ENCODE peak calls at places on chromosomes 4 and X, in nine cellular contexts. C is fibroblast of lung, M is stomach, Y is kidney epithelial cell, I is HFF-Myc, K is progenitor cell of endocrine pancreas, P is RWPE1, A is breast epithelium, J is osteoblast. X is an unnamed sample.

GRCh38 chrX:123962006-123962485 is 540 bp downstream of the STAG2 start:
- DNase-seq in C (no peak), M (no peak), Y (no peak), I (no peak), K (no peak), P (no peak), A (no peak), J (no peak), X (no peak)

GRCh38 chrX:141405878-141406492 is 163.7 kb upstream of the SPANXC start:
- DNase-seq in C (peak; percentile 84), M (no peak), Y (peak; percentile 38), I (peak; percentile 41), K (no peak), P (peak; percentile 57), A (no peak), J (peak; percentile 73), X (peak; percentile 78)

GRCh38 chrX:17779434-17779833 is 42.1 kb downstream of the SCML1 start:
- DNase-seq in C (no peak), M (no peak), Y (no peak), I (no peak), K (no peak), P (no peak), A (no peak), J (no peak), X (no peak)

GRCh38 chr4:16225681-16225995 is 633 bp downstream of the TAPT1 start:
- DNase-seq in C (peak; percentile 7), M (no peak), Y (no peak), I (no peak), K (no peak), P (no peak), A (no peak), J (peak; percentile 60), X (no peak)

GRCh38 chr4:168593399-168593798 is 96.5 kb downstream of the PALLD start:
- DNase-seq in C (peak; percentile 80), M (no peak), Y (no peak), I (no peak), K (no peak), P (no peak), A (no peak), J (no peak), X (no peak)

GRCh38 chr4:177235026-177235425 is 74.6 kb upstream of the NEIL3 start:
- DNase-seq in C (peak; percentile 94), M (no peak), Y (no peak), I (no peak), K (no peak), P (no peak), A (no peak), J (no peak), X (peak; percentile 48)

GRCh38 chr4:55820260-55820659 is 670 bp downstream of the EXOC1L start:
- DNase-seq in C (no peak), M (no peak), Y (no peak), I (no peak), K (no peak), P (no peak), A (no peak), J (no peak), X (no peak)

GRCh38 chr4:66574145-66574978 is 904.1 kb upstream of the EPHA5 start:
- DNase-seq in C (peak; percentile 95), M (no peak), Y (no peak), I (no peak), K (no peak), P (no peak), A (no peak), J (no peak), X (peak; percentile 89)

DNA sequence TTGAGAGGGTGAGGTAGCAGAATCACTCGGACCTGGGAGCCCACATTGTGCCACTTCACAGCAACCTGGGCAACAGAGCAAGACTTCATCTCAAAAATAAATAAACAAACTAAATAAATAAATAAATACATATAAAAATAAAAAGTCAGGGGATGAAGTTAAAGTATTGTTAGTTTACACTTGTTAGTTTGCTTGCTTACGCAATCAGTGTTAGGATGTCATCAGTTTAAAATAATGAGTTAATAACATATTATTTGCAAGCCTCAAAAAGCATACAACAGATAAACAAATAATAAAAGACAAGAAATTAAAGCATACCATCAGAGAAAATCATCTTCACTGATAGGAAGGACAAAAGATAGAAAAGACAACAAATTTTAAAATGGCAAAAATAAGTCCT is 891.1 kb upstream of the PCDH7 start:
- DNase-seq in C (no peak), M (no peak), Y (no peak), I (no peak), K (no peak), P (no peak), A (no peak), J (no peak), X (no peak)
- TF ChIP-seq CTCF in C (no peak), M (no peak), Y (no peak), I (no peak), K (no peak), P (no peak), A (no peak), J (no peak), X (no peak)

GRCh38 chrX:121579016-121579760 is 531.8 kb downstream of the GLUD2 start:
- DNase-seq in C (peak; percentile 4), M (no peak), Y (no peak), I (peak; percentile 0), K (no peak), P (no peak), A (no peak), J (no peak), X (peak; percentile 2)
- TF ChIP-seq CTCF in C (no peak), M (no peak), Y (peak; percentile 35), I (no peak), K (peak; percentile 58), P (peak; percentile 7), A (no peak), J (peak; percentile 18), X (peak; percentile 19)

GRCh38 chr4:145181091-145181501 is 707 bp upstream of the OTUD4 start:
- DNase-seq in C (no peak), M (no peak), Y (no peak), I (no peak), K (no peak), P (no peak), A (no peak), J (no peak), X (no peak)

GRCh38 chr4:145179201-145179860 is 1.1 kb downstream of the OTUD4 start:
- DNase-seq in C (peak; percentile 62), M (peak; percentile 79), Y (no peak), I (no peak), K (peak; percentile 32), P (peak; percentile 50), A (no peak), J (peak; percentile 94), X (peak; percentile 62)

GRCh38 chr4:145182212-145182611 is 1.8 kb upstream of the OTUD4 start:
- DNase-seq in C (no peak), M (no peak), Y (no peak), I (no peak), K (no peak), P (no peak), A (no peak), J (no peak), X (no peak)

GRCh38 chr4:145178740-145179139 is 1.6 kb downstream of the OTUD4 start:
- DNase-seq in C (no peak), M (no peak), Y (no peak), I (no peak), K (no peak), P (no peak), A (no peak), J (peak; percentile 19), X (no peak)

GRCh38 chr4:145180298-145181090 is at the start of gene OTUD4:
- DNase-seq in C (peak; percentile 98), M (peak; percentile 97), Y (peak; percentile 86), I (peak; percentile 75), K (peak; percentile 93), P (peak; percentile 90), A (peak; percentile 91), J (peak; percentile 99), X (peak; percentile 98)
- TF ChIP-seq CTCF in C (no peak), M (no peak), Y (peak; percentile 27), I (no peak), K (peak; percentile 31), P (peak; percentile 35), A (peak; percentile 9), J (no peak), X (peak; percentile 13)

DNA sequence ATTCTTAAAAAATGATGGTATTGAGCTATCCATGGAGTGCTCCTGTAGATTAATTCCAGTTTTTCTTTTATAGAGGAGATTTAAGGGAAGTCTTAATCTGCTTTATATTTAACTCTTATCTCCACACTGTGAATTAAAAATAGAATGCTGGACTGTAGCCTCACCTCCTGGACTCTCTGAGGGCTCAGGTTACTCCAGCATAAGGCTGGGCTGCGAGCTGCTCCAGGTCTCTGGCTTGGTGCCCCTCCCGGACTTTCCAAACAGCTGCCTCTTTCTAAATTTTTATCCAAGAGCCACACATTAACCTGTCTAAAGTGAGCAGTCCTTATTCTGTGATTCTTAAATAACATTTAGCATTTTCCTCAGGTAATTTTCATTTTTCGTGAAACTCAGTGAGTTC is 218.7 kb upstream of the JADE1 start:
- DNase-seq in C (peak; percentile 59), M (peak; percentile 73), Y (no peak), I (no peak), K (no peak), P (no peak), A (no peak), J (no peak), X (peak; percentile 36)
- TF ChIP-seq CTCF in C (no peak), M (no peak), Y (no peak), I (no peak), K (no peak), P (no peak), A (no peak), J (no peak), X (peak; percentile 5)

GRCh38 chr4:173990126-173990878 is 293.2 kb downstream of the FBXO8 start:
- DNase-seq in C (peak; percentile 20), M (no peak), Y (no peak), I (peak; percentile 5), K (no peak), P (peak; percentile 8), A (no peak), J (peak; percentile 66), X (peak; percentile 44)
- TF ChIP-seq CTCF in C (peak; percentile 66), M (peak; percentile 36), Y (peak; percentile 68), I (peak; percentile 59), K (peak; percentile 64), P (peak; percentile 53), A (no peak), J (peak; percentile 56), X (peak; percentile 65)

GRCh38 chr4:136400829-136401228 is 1131.5 kb downstream of the PCDH18 start:
- DNase-seq in C (no peak), M (no peak), Y (no peak), I (no peak), K (no peak), P (no peak), A (no peak), J (peak; percentile 2), X (no peak)
- TF ChIP-seq CTCF in C (no peak), M (no peak), Y (peak; percentile 3), I (no peak), K (no peak), P (no peak), A (no peak), J (no peak), X (peak; percentile 12)